ENCODE peak calls at places on chromosomes 3 and 15, in ten cellular contexts. X, W, F, M, L, A, H, G, J and Z are unnamed samples.

GRCh38 chr3:156552973-156553372 is 1.9 kb downstream of the SSR3 start:
- DNase-seq in X (no peak), W (no peak), F (no peak), M (no peak), L (no peak), A (no peak), H (no peak), G (no peak), J (no peak), Z (no peak)

GRCh38 chr15:98513428-98513991 is 134.8 kb upstream of the IGF1R start:
- DNase-seq in X (no peak), W (no peak), F (no peak), M (no peak), L (no peak), A (no peak), H (no peak), G (no peak), J (no peak), Z (no peak)

GRCh38 chr15:38201714-38202113 is 50.9 kb upstream of the SPRED1 start:
- DNase-seq in X (no peak), W (no peak), F (no peak), M (no peak), L (no peak), A (no peak), H (no peak), G (no peak), J (no peak), Z (no peak)

GRCh38 chr3:78798266-78798832 is 969.4 kb downstream of the ROBO1 start:
- DNase-seq in X (no peak), W (no peak), F (no peak), M (no peak), L (no peak), A (no peak), H (no peak), G (no peak), J (no peak), Z (no peak)

GRCh38 chr3:8932507-8932906 is 30.8 kb downstream of the RAD18 start:
- DNase-seq in X (no peak), W (no peak), F (no peak), M (no peak), L (no peak), A (no peak), H (no peak), G (no peak), J (no peak), Z (no peak)

GRCh38 chr15:67833504-67834248 is 6.2 kb downstream of the RNU6-1 start:
- DNase-seq in X (peak; percentile 50), W (no peak), F (peak; percentile 77), M (no peak), L (no peak), A (no peak), H (no peak), G (no peak), J (no peak), Z (peak; percentile 84)

GRCh38 chr3:134449277-134449676 is 36.5 kb downstream of the ANAPC13 start:
- DNase-seq in X (no peak), W (no peak), F (peak; percentile 34), M (no peak), L (no peak), A (no peak), H (peak; percentile 22), G (no peak), J (no peak), Z (no peak)

GRCh38 chr3:187932530-187932929 is 187.3 kb upstream of the BCL6 start:
- DNase-seq in X (no peak), W (no peak), F (no peak), M (no peak), L (no peak), A (no peak), H (no peak), G (no peak), J (no peak), Z (no peak)

GRCh38 chr3:123327956-123328850 is 120.7 kb downstream of the ADCY5 start:
- DNase-seq in X (no peak), W (no peak), F (no peak), M (no peak), L (no peak), A (no peak), H (no peak), G (no peak), J (no peak), Z (no peak)

GRCh38 chr3:53496984-53497383 is 2.6 kb downstream of the CACNA1D start:
- DNase-seq in X (no peak), W (no peak), F (no peak), M (no peak), L (no peak), A (no peak), H (no peak), G (no peak), J (no peak), Z (no peak)

GRCh38 chr3:30253832-30254231 is 352.6 kb upstream of the TGFBR2 start:
- DNase-seq in X (no peak), W (no peak), F (no peak), M (no peak), L (no peak), A (no peak), H (no peak), G (no peak), J (no peak), Z (no peak)

GRCh38 chr3:183491923-183492848 is 63.3 kb downstream of the KLHL6 start:
- DNase-seq in X (no peak), W (no peak), F (no peak), M (no peak), L (no peak), A (no peak), H (no peak), G (no peak), J (no peak), Z (no peak)

GRCh38 chr3:66303556-66303955 is 82.8 kb downstream of the SLC25A26 start:
- DNase-seq in X (no peak), W (no peak), F (no peak), M (no peak), L (no peak), A (no peak), H (no peak), G (no peak), J (peak; percentile 18), Z (no peak)

GRCh38 chr3:41194701-41195100 is 4.6 kb upstream of the CTNNB1 start:
- DNase-seq in X (no peak), W (no peak), F (no peak), M (no peak), L (no peak), A (no peak), H (no peak), G (no peak), J (no peak), Z (no peak)

GRCh38 chr3:197258168-197258755 is 40.1 kb downstream of the DLG1 start:
- DNase-seq in X (no peak), W (no peak), F (no peak), M (no peak), L (no peak), A (no peak), H (no peak), G (no peak), J (no peak), Z (no peak)

GRCh38 chr3:112579232-112579631 is 17.4 kb downstream of the SLC35A5 start:
- DNase-seq in X (no peak), W (no peak), F (no peak), M (no peak), L (no peak), A (no peak), H (no peak), G (no peak), J (no peak), Z (no peak)

GRCh38 chr3:139301654-139302053 is 42.2 kb upstream of the MRPS22 start:
- DNase-seq in X (no peak), W (no peak), F (no peak), M (no peak), L (no peak), A (no peak), H (no peak), G (no peak), J (no peak), Z (no peak)

GRCh38 chr3:140493271-140493670 is 184.6 kb upstream of the TRIM42 start:
- DNase-seq in X (no peak), W (no peak), F (no peak), M (no peak), L (no peak), A (no peak), H (no peak), G (no peak), J (no peak), Z (no peak)

GRCh38 chr3:127019449-127019848 is 36.5 kb downstream of the PLXNA1 start:
- DNase-seq in X (no peak), W (no peak), F (no peak), M (no peak), L (no peak), A (no peak), H (no peak), G (peak; percentile 21), J (no peak), Z (no peak)

GRCh38 chr3:183576487-183577107 is 21.1 kb upstream of the KLHL6 start:
- DNase-seq in X (no peak), W (no peak), F (peak; percentile 85), M (no peak), L (no peak), A (no peak), H (no peak), G (no peak), J (no peak), Z (peak; percentile 37)

GRCh38 chr3:98058244-98058960 is 23.3 kb upstream of the GABRR3 start:
- DNase-seq in X (no peak), W (no peak), F (no peak), M (no peak), L (no peak), A (no peak), H (no peak), G (no peak), J (no peak), Z (no peak)

GRCh38 chr3:136883967-136884720 is 22.1 kb downstream of the NCK1 start:
- DNase-seq in X (no peak), W (no peak), F (no peak), M (no peak), L (no peak), A (no peak), H (no peak), G (no peak), J (no peak), Z (no peak)

GRCh38 chr15:84859143-84859542 is 25.3 kb upstream of the SLC28A1 start:
- DNase-seq in X (peak; percentile 81), W (no peak), F (no peak), M (no peak), L (peak; percentile 75), A (no peak), H (no peak), G (no peak), J (no peak), Z (no peak)

GRCh38 chr3:197348014-197348413 is 49.6 kb upstream of the DLG1 start:
- DNase-seq in X (no peak), W (no peak), F (no peak), M (no peak), L (no peak), A (no peak), H (no peak), G (no peak), J (no peak), Z (no peak)